ENCODE peak calls at places on chromosome 12, in six cellular contexts. P, B, W, V, U and L are unnamed samples.

GRCh38 chr12:57549909-57550627 is at the start of gene KIF5A:
- DNase-seq in P (peak; percentile 87), B (no peak), W (peak; percentile 92), V (peak; percentile 69), U (no peak), L (no peak)

GRCh38 chr12:64679487-64679983 is 69.2 kb downstream of the RASSF3 start:
- DNase-seq in P (no peak), B (peak; percentile 63), W (no peak), V (peak; percentile 82), U (peak; percentile 89), L (no peak)

GRCh38 chr12:131928080-131928764 is 854 bp upstream of the PUS1 start:
- DNase-seq in P (no peak), B (no peak), W (peak; percentile 72), V (no peak), U (no peak), L (no peak)

GRCh38 chr12:120241561-120242274 is 23.8 kb downstream of the PXN start:
- DNase-seq in P (no peak), B (no peak), W (no peak), V (no peak), U (peak; percentile 64), L (no peak)

GRCh38 chr12:6817056-6817455 is 4.6 kb upstream of the GPR162 start:
- DNase-seq in P (no peak), B (no peak), W (peak; percentile 50), V (no peak), U (no peak), L (no peak)

GRCh38 chr12:94204647-94205247 is 56.4 kb downstream of the PLXNC1 start:
- DNase-seq in P (no peak), B (no peak), W (peak; percentile 45), V (no peak), U (no peak), L (no peak)

GRCh38 chr12:5656836-5657235 is 224.9 kb downstream of the NTF3 start:
- DNase-seq in P (no peak), B (no peak), W (no peak), V (no peak), U (no peak), L (no peak)

GRCh38 chr12:58583541-58583940 is 336.8 kb downstream of the LRIG3 start:
- DNase-seq in P (peak; percentile 62), B (no peak), W (no peak), V (no peak), U (no peak), L (no peak)

GRCh38 chr12:125183187-125184067 is 118.2 kb downstream of the AACS start:
- DNase-seq in P (peak; percentile 91), B (peak; percentile 86), W (peak; percentile 97), V (peak; percentile 94), U (peak; percentile 77), L (peak; percentile 37)

GRCh38 chr12:69129014-69129413 is 110.4 kb upstream of the CPSF6 start:
- DNase-seq in P (no peak), B (no peak), W (no peak), V (no peak), U (no peak), L (no peak)

GRCh38 chr12:74328623-74329022 is 209.0 kb upstream of the ATXN7L3B start:
- DNase-seq in P (no peak), B (no peak), W (no peak), V (no peak), U (no peak), L (no peak)

GRCh38 chr12:126191037-126191891 is 1126.0 kb downstream of the AACS start:
- DNase-seq in P (peak; percentile 64), B (peak; percentile 58), W (peak; percentile 92), V (no peak), U (peak; percentile 7), L (no peak)

GRCh38 chr12:123714302-123714627 is 2.1 kb downstream of the ATP6V0A2 start:
- DNase-seq in P (no peak), B (no peak), W (no peak), V (no peak), U (no peak), L (no peak)

GRCh38 chr12:130081420-130081819 is 80.8 kb upstream of the FZD10 start:
- DNase-seq in P (peak; percentile 82), B (no peak), W (no peak), V (no peak), U (no peak), L (no peak)

GRCh38 chr12:116650062-116650461 is 87.8 kb downstream of the SPRING1 start:
- DNase-seq in P (no peak), B (no peak), W (no peak), V (no peak), U (no peak), L (no peak)

GRCh38 chr12:116650585-116650984 is 87.3 kb downstream of the SPRING1 start:
- DNase-seq in P (no peak), B (no peak), W (no peak), V (no peak), U (no peak), L (no peak)

GRCh38 chr12:116647802-116648201 is 88.6 kb downstream of the MAP1LC3B2 start:
- DNase-seq in P (no peak), B (no peak), W (no peak), V (no peak), U (no peak), L (no peak)

GRCh38 chr12:116644806-116645205 is 85.6 kb downstream of the MAP1LC3B2 start:
- DNase-seq in P (no peak), B (no peak), W (no peak), V (no peak), U (no peak), L (no peak)

GRCh38 chr12:116646901-116647300 is 87.7 kb downstream of the MAP1LC3B2 start:
- DNase-seq in P (no peak), B (no peak), W (no peak), V (no peak), U (no peak), L (no peak)
- H3K4me3 ChIP-seq in P (no peak overlapping the region), B (no peak overlapping the region), W (no peak overlapping the region), V (no peak overlapping the region), U (no peak overlapping the region), L (no peak overlapping the region)

DNA sequence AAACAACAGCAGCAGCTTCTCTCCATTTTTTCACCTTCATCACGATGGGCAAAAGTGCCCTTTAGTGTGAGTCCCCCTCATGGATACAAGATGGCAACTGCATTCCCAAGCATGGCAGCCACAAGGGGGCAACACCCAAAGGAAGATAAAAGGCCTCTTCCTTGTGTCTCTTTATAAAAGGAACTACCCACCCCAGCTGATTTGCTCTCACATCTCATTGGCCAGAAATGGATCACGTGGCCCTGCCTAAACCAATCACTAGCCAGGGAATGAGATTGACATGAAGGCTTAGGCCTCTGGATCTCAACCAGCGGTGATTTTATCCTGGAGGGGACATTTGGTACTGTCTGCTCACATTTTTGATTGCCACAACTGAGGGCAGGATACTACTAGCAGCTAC is 21.9 kb upstream of the IFT81 start:
- DNase-seq in P (peak; percentile 68), B (no peak), W (peak; percentile 98), V (peak; percentile 97), U (peak; percentile 72), L (no peak)
- TF ChIP-seq CTCF in P (peak; percentile 47), B (no peak), W (peak; percentile 72), V (peak; percentile 40), U (peak; percentile 56), L (peak; percentile 67)

DNA sequence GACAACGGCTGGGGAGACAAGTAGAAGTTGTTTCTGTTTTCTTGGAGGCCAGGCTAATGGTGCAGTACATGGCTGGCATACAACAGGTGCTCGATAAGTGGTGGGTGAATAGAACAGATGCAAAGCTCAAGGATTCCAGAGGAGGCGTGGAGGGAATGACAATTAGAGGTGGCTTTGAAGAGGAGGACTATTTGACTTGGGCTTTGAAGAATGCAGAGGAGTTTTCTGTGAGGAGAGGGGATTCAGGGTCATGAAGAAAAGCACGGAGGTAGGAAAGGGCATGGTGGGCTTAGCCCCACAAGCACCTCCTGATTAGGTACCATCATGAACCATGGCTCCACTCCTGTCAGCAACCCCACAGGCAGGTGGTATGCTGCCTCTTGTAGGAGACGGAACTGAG is 142.3 kb downstream of the RBM19 start:
- DNase-seq in P (no peak), B (no peak), W (no peak), V (no peak), U (no peak), L (no peak)
- H3K4me3 ChIP-seq in P (no peak overlapping the region), B (no peak overlapping the region), W (no peak overlapping the region), V (no peak overlapping the region), U (no peak overlapping the region), L (no peak overlapping the region)

DNA sequence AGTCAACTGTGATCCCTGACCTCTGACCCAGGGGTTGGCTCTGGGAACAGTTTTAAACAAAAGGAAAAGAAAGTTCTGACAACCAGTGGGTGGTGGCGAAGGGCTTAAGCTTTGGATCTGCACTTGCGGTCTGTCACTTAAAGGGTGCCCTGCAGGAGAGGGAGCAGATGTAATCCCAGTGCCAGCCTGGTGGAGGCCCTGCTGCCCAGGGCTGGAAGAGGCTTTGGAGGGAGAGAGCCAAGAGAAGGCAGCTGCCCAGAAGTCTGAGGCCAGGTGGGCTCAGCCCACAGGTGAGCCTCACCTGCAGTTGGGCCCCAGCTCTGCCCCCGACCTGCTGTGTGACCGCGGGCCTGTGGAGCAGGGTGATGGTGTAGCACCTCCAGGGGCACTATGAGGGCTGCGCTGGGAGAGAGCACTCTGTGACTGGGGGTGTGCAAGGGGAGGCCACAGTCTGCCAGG is 19.1 kb downstream of the SH2B3 start:
- DNase-seq in P (peak; percentile 53), B (no peak), W (peak; percentile 94), V (no peak), U (no peak), L (no peak)
- TF ChIP-seq CTCF in P (peak; percentile 37), B (no peak), W (peak; percentile 74), V (no peak), U (peak; percentile 8), L (peak; percentile 4)

DNA sequence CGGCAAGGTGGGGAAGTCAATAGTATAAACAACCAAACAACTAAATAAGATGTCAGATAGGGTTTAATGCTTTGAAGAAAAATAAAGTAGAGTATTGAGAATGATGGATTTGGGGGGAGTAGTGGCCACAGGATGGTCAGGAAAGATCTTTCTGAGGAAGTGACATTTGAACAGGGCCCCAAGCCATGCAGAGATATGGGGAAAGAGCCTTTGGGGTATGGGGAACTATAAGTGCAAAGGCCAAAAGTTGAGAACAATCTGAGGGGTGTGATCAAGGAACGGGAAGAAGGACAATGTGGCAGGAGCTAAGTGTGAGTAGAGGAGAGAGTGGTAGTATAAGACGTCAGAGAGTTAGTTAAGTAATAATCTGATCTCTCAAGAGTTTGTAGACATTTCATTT is 1.3 kb downstream of the MRPS35 start:
- DNase-seq in P (no peak), B (no peak), W (no peak), V (no peak), U (no peak), L (no peak)
- H3K4me3 ChIP-seq in P (peak overlapping the region; percentile 70), B (no peak overlapping the region), W (peak overlapping the region; percentile 95), V (peak overlapping the region; percentile 91), U (no peak overlapping the region), L (peak overlapping the region; percentile 92)

GRCh38 chr12:32305163-32305562 is 94.2 kb upstream of the FGD4 start:
- DNase-seq in P (no peak), B (no peak), W (no peak), V (peak; percentile 15), U (peak; percentile 55), L (no peak)
- TF ChIP-seq CTCF in P (no peak), B (peak; percentile 17), W (no peak), V (peak; percentile 62), U (peak; percentile 52), L (peak; percentile 36)

DNA sequence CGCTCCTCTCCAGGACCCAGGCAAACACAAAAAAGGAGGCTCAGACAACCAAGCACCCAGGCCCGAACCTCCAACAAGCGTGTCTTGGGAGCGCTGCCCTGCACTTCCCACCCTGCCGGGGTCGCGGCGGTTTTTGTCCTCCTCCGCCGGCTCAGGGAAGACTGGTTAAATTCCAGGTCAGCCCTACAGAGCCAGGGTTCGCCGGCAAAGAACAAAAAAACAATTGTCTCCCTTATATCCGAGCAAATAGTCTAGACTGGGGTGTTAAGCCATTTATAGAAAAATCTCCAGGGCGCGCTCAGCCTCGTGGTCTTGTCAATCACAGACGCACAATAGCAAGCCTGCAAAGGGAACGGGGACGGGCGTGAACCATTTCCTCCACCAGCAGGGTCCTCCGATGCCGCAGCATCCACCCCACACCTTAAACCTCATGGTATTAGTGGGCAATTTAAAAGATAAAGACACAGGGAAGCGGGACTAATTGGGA is 46.9 kb downstream of the BCAT1 start:
- DNase-seq in P (peak; percentile 89), B (no peak), W (peak; percentile 88), V (no peak), U (peak; percentile 42), L (no peak)
- H3K4me3 ChIP-seq in P (peak overlapping the region; percentile 62), B (no peak overlapping the region), W (peak overlapping the region; percentile 82), V (no peak overlapping the region), U (peak overlapping the region; percentile 46), L (peak overlapping the region; percentile 55)